ENCODE peak calls at places on chromosomes 1 and 21, in four cellular contexts. T, A, D and N are unnamed samples.

GRCh38 chr1:2385606-2386280 is 5.6 kb downstream of the MORN1 start:
- DNase-seq in T (no peak), A (no peak), D (no peak), N (no peak)

GRCh38 chr1:26537951-26538352 is 8.4 kb downstream of the RPS6KA1 start:
- DNase-seq in T (peak; percentile 50), A (peak; percentile 54), D (peak; percentile 39), N (peak; percentile 45)

GRCh38 chr21:31554511-31555022 is 104.9 kb upstream of the SOD1 start:
- DNase-seq in T (no peak), A (no peak), D (no peak), N (peak; percentile 5)

GRCh38 chr1:61639218-61639617 is 85.7 kb downstream of the TM2D1 start:
- DNase-seq in T (no peak), A (no peak), D (no peak), N (no peak)

GRCh38 chr1:159924025-159924790 is 1.1 kb downstream of the TAGLN2 start:
- DNase-seq in T (peak; percentile 92), A (peak; percentile 97), D (peak; percentile 24), N (peak; percentile 89)

GRCh38 chr1:18950415-18951026 is 6.0 kb downstream of the IFFO2 start:
- DNase-seq in T (no peak), A (no peak), D (no peak), N (no peak)

GRCh38 chr1:41762777-41763176 is 155.9 kb downstream of the HIVEP3 start:
- DNase-seq in T (no peak), A (no peak), D (no peak), N (no peak)

GRCh38 chr1:205918955-205919746 is 24.1 kb downstream of the SLC26A9 start:
- DNase-seq in T (peak; percentile 85), A (peak; percentile 80), D (peak; percentile 52), N (peak; percentile 84)

GRCh38 chr1:227192163-227192562 is 126.1 kb downstream of the CDC42BPA start:
- DNase-seq in T (peak; percentile 53), A (peak; percentile 23), D (no peak), N (peak; percentile 98)

GRCh38 chr1:15684468-15685283 is 556 bp downstream of the PLEKHM2 start:
- DNase-seq in T (no peak), A (peak; percentile 88), D (no peak), N (no peak)

GRCh38 chr1:165899461-165899941 is 72.1 kb downstream of the UCK2 start:
- DNase-seq in T (no peak), A (no peak), D (no peak), N (peak; percentile 23)

GRCh38 chr1:151619489-151620093 is 7.7 kb downstream of the SNX27 start:
- DNase-seq in T (peak; percentile 40), A (no peak), D (peak; percentile 72), N (peak; percentile 88)

DNA sequence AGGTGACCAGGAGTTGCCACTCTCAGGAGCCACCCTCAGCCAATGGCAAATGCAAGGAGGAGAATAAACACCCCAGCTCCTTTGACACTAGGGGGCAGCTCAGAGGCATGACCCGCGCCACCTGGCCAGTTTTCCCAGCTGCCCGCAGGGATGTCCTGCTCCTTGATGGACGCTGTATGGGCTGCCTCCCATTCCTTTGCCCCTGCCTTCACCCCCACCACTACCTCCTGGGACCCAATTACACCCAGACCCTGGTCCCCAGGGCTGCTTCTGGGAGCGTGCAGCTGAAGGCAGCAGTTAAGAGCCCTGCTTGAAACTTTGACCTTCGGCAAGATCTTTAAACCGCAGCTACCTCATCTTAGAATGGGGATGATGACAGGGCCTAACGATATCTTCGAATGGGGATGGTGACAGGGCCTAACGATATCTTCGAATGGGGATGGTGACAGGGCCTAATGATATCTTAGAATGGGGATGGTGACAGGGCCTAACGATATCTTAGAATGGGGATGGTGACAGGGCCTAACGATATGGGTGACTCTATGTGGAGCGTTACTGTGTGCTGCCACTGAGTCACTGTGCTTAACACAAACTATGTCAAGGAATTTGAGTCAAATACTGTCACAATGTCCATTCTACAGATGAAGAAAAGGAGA is 163.0 kb upstream of the KAZN start:
- DNase-seq in T (no peak), A (peak; percentile 87), D (no peak), N (no peak)
- TF ChIP-seq BHLHE40 in T (no peak), A (peak; percentile 18), D (no peak), N (no peak)

GRCh38 chr1:164635784-164636729 is 77.1 kb downstream of the PBX1 start:
- DNase-seq in T (peak; percentile 45), A (no peak), D (no peak), N (no peak)
- TF ChIP-seq MAZ in T (no peak), A (no peak), D (no peak), N (no peak)

GRCh38 chr1:31750858-31751638 is 13.1 kb downstream of the ADGRB2 start:
- DNase-seq in T (no peak), A (no peak), D (no peak), N (peak; percentile 77)
- TF ChIP-seq BHLHE40 in T (no peak), A (no peak), D (no peak), N (no peak)

DNA sequence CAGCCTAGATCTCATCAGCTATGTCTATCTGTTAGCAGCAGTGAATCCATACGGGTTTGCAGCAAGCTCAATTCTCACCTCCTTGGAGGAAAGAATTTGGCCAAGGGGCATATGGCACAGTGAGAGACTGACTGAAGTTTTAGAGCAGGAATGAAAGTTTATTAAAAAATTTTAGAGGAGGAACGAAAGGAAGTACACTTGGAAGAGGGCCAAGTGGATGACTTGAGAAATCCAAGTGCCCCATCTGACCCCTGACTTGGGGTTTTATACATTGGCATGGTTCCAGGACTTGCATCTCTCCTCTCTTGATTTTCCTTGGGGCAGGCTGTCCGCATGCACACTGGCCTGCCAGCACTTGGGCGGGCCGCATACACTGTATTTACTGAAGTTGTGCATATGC is 9.2 kb upstream of the OSBPL9 start:
- DNase-seq in T (no peak), A (no peak), D (no peak), N (no peak)
- TF ChIP-seq MAZ in T (no peak), A (no peak), D (no peak), N (no peak)